ENCODE peak calls at places on chromosomes 6 and 20, in five cellular contexts. S, E, M, Y and U are unnamed samples.
A peak's percentile ranks its signal among the peaks of the same experiment; 100 is the strongest.

GRCh38 chr6:10838794-10839333 is 525 bp upstream of the MAK start:
- DNase-seq in S (no peak), E (no peak), M (no peak), Y (no peak), U (no peak)

GRCh38 chr20:37343212-37343993 is 2.5 kb upstream of the SRC start:
- DNase-seq in S (no peak), E (no peak), M (no peak), Y (peak; percentile 64), U (peak; percentile 89)

GRCh38 chr6:13205106-13205505 is 123.2 kb downstream of the TBC1D7 start:
- DNase-seq in S (no peak), E (no peak), M (no peak), Y (no peak), U (no peak)

GRCh38 chr20:51356871-51357270 is 185.6 kb downstream of the NFATC2 start:
- DNase-seq in S (no peak), E (no peak), M (no peak), Y (no peak), U (no peak)

GRCh38 chr20:17936306-17936790 is 32.2 kb downstream of the SNX5 start:
- DNase-seq in S (no peak), E (no peak), M (no peak), Y (no peak), U (no peak)

GRCh38 chr6:2891768-2892170 is 11.3 kb downstream of the SERPINB9 start:
- DNase-seq in S (peak; percentile 12), E (no peak), M (peak; percentile 33), Y (no peak), U (peak; percentile 93)

GRCh38 chr6:37691904-37692806 is 5.5 kb downstream of the MDGA1 start:
- DNase-seq in S (peak; percentile 83), E (peak; percentile 57), M (peak; percentile 63), Y (peak; percentile 67), U (peak; percentile 65)

GRCh38 chr6:2111162-2111677 is 134.2 kb downstream of the GMDS start:
- DNase-seq in S (no peak), E (no peak), M (no peak), Y (no peak), U (no peak)

GRCh38 chr20:47665221-47665991 is 119.9 kb downstream of the SULF2 start:
- DNase-seq in S (no peak), E (no peak), M (no peak), Y (no peak), U (no peak)

GRCh38 chr6:39330057-39330456 is 7.6 kb upstream of the KCNK16 start:
- DNase-seq in S (no peak), E (no peak), M (no peak), Y (no peak), U (no peak)

GRCh38 chr6:124967444-124967843 is 5.2 kb downstream of the RNF217 start:
- DNase-seq in S (no peak), E (no peak), M (no peak), Y (no peak), U (no peak)

GRCh38 chr6:163775313-163775712 is 360.8 kb downstream of the QKI start:
- DNase-seq in S (no peak), E (no peak), M (no peak), Y (no peak), U (no peak)